ENCODE peak calls at places on chromosome 17, in nine cellular contexts. One of them, this sample, is unnamed.
A peak's percentile ranks its signal among the peaks of the same experiment; 100 is the strongest.

GRCh38 chr17:38637951-38638350 is 32.2 kb upstream of the SRCIN1 start:
- DNase-seq in endodermal cell: peak; percentile 28
- DNase-seq in AG09319: no peak
- DNase-seq in WERI-Rb-1: no peak
- DNase-seq in vagina: no peak
- DNase-seq in fibroblast of mammary gland: no peak
- DNase-seq in A549: no peak
- DNase-seq in uterus: no peak
- DNase-seq in ascending aorta: peak; percentile 25
- DNase-seq in this sample: no peak

GRCh38 chr17:37671813-37672544 is 28.7 kb upstream of the DDX52 start:
- DNase-seq in vagina: no peak
- DNase-seq in endodermal cell: peak; percentile 47
- DNase-seq in A549: peak; percentile 83
- DNase-seq in uterus: no peak
- DNase-seq in AG09319: peak; percentile 28
- DNase-seq in ascending aorta: no peak
- DNase-seq in WERI-Rb-1: no peak
- DNase-seq in fibroblast of mammary gland: peak; percentile 92
- DNase-seq in this sample: no peak

GRCh38 chr17:7844292-7845154 is 10.3 kb upstream of the TMEM88 start:
- DNase-seq in uterus: peak; percentile 87
- DNase-seq in vagina: peak; percentile 98
- DNase-seq in endodermal cell: peak; percentile 99
- DNase-seq in ascending aorta: peak; percentile 97
- DNase-seq in fibroblast of mammary gland: peak; percentile 95
- DNase-seq in WERI-Rb-1: peak; percentile 91
- DNase-seq in AG09319: peak; percentile 83
- DNase-seq in A549: peak; percentile 95
- DNase-seq in this sample: peak; percentile 90

GRCh38 chr17:29393451-29393850 is 3.3 kb downstream of the TAOK1 start:
- DNase-seq in uterus: no peak
- DNase-seq in fibroblast of mammary gland: peak; percentile 54
- DNase-seq in vagina: no peak
- DNase-seq in AG09319: no peak
- DNase-seq in WERI-Rb-1: no peak
- DNase-seq in endodermal cell: no peak
- DNase-seq in A549: no peak
- DNase-seq in ascending aorta: no peak
- DNase-seq in this sample: no peak

GRCh38 chr17:72632026-72632684 is 460.3 kb downstream of the SLC39A11 start:
- DNase-seq in endodermal cell: no peak
- DNase-seq in A549: peak; percentile 85
- DNase-seq in ascending aorta: no peak
- DNase-seq in AG09319: no peak
- DNase-seq in vagina: no peak
- DNase-seq in fibroblast of mammary gland: no peak
- DNase-seq in WERI-Rb-1: peak; percentile 24
- DNase-seq in uterus: no peak
- DNase-seq in this sample: peak; percentile 57

GRCh38 chr17:60904582-60904981 is 226.9 kb downstream of the BCAS3 start:
- DNase-seq in vagina: no peak
- DNase-seq in ascending aorta: no peak
- DNase-seq in AG09319: no peak
- DNase-seq in fibroblast of mammary gland: no peak
- DNase-seq in endodermal cell: no peak
- DNase-seq in WERI-Rb-1: no peak
- DNase-seq in uterus: no peak
- DNase-seq in A549: no peak
- DNase-seq in this sample: no peak

GRCh38 chr17:3843935-3844516 is 2.0 kb downstream of the NCBP3 start:
- DNase-seq in uterus: no peak
- DNase-seq in fibroblast of mammary gland: peak; percentile 34
- DNase-seq in endodermal cell: peak; percentile 92
- DNase-seq in WERI-Rb-1: peak; percentile 60
- DNase-seq in ascending aorta: no peak
- DNase-seq in AG09319: no peak
- DNase-seq in vagina: no peak
- DNase-seq in A549: peak; percentile 87
- DNase-seq in this sample: peak; percentile 63

GRCh38 chr17:42124256-42124655 is 1.7 kb downstream of the HSPB9 start:
- DNase-seq in ascending aorta: no peak
- DNase-seq in A549: no peak
- DNase-seq in fibroblast of mammary gland: no peak
- DNase-seq in WERI-Rb-1: no peak
- DNase-seq in endodermal cell: no peak
- DNase-seq in vagina: no peak
- DNase-seq in AG09319: no peak
- DNase-seq in uterus: no peak
- DNase-seq in this sample: no peak

GRCh38 chr17:66952681-66953638 is 11.5 kb upstream of the CACNG4 start:
- DNase-seq in AG09319: no peak
- DNase-seq in ascending aorta: no peak
- DNase-seq in vagina: no peak
- DNase-seq in uterus: no peak
- DNase-seq in A549: no peak
- DNase-seq in WERI-Rb-1: no peak
- DNase-seq in endodermal cell: peak; percentile 84
- DNase-seq in fibroblast of mammary gland: no peak
- DNase-seq in this sample: no peak

GRCh38 chr17:66951605-66951953 is 12.9 kb upstream of the CACNG4 start:
- DNase-seq in endodermal cell: peak; percentile 74
- DNase-seq in ascending aorta: no peak
- DNase-seq in A549: no peak
- DNase-seq in vagina: no peak
- DNase-seq in uterus: no peak
- DNase-seq in AG09319: no peak
- DNase-seq in WERI-Rb-1: no peak
- DNase-seq in fibroblast of mammary gland: no peak
- DNase-seq in this sample: peak; percentile 54

GRCh38 chr17:66953661-66954060 is 10.8 kb upstream of the CACNG4 start:
- DNase-seq in endodermal cell: no peak
- DNase-seq in fibroblast of mammary gland: no peak
- DNase-seq in ascending aorta: no peak
- DNase-seq in vagina: no peak
- DNase-seq in uterus: no peak
- DNase-seq in WERI-Rb-1: no peak
- DNase-seq in A549: no peak
- DNase-seq in AG09319: no peak
- DNase-seq in this sample: no peak

GRCh38 chr17:66950886-66951604 is 13.5 kb upstream of the CACNG4 start:
- DNase-seq in A549: no peak
- DNase-seq in WERI-Rb-1: no peak
- DNase-seq in endodermal cell: no peak
- DNase-seq in uterus: no peak
- DNase-seq in AG09319: no peak
- DNase-seq in vagina: no peak
- DNase-seq in fibroblast of mammary gland: no peak
- DNase-seq in ascending aorta: no peak
- DNase-seq in this sample: no peak

DNA sequence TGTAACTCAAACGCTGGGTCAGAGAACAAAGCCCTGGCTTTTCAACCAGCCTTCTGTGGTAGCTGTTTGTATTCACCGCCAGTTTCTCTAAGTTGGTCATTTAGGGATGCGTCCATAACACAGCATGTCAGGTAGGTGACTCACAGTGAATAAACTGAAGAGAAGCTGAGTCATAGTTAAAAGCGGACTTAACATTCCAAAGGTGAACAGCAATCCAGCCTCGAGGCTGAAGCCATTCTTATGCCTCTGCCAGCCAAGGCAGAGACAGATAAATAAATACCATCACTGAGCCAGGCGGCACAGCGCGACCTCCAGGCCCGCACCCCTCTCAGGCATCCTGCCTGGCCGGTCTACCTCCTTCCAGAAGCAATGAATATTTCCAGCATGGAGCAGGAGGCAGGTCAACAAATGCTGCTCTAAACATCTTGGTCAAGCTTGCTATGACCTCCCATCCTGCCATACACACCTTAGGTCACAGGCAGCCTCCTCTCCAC is 12.4 kb upstream of the CACNG4 start:
- DNase-seq in vagina: no peak
- DNase-seq in AG09319: peak; percentile 56
- DNase-seq in ascending aorta: no peak
- DNase-seq in A549: peak; percentile 73
- DNase-seq in fibroblast of mammary gland: no peak
- DNase-seq in WERI-Rb-1: no peak
- DNase-seq in endodermal cell: peak; percentile 92
- DNase-seq in uterus: peak; percentile 28
- DNase-seq in this sample: peak; percentile 94
- TF ChIP-seq CTCF in vagina: no peak
- TF ChIP-seq CTCF in AG09319: no peak
- TF ChIP-seq CTCF in ascending aorta: no peak
- TF ChIP-seq CTCF in A549: no peak
- TF ChIP-seq CTCF in fibroblast of mammary gland: no peak
- TF ChIP-seq CTCF in WERI-Rb-1: no peak
- TF ChIP-seq CTCF in endodermal cell: no peak
- TF ChIP-seq CTCF in uterus: no peak
- TF ChIP-seq CTCF in this sample: no peak

GRCh38 chr17:64083093-64083492 is 46.9 kb downstream of the ERN1 start:
- DNase-seq in endodermal cell: no peak
- DNase-seq in vagina: no peak
- DNase-seq in ascending aorta: no peak
- DNase-seq in WERI-Rb-1: no peak
- DNase-seq in fibroblast of mammary gland: no peak
- DNase-seq in AG09319: no peak
- DNase-seq in A549: no peak
- DNase-seq in uterus: no peak
- DNase-seq in this sample: no peak

GRCh38 chr17:64080174-64080618 is 49.7 kb downstream of the ERN1 start:
- DNase-seq in vagina: no peak
- DNase-seq in WERI-Rb-1: peak; percentile 57
- DNase-seq in AG09319: no peak
- DNase-seq in fibroblast of mammary gland: no peak
- DNase-seq in uterus: no peak
- DNase-seq in A549: no peak
- DNase-seq in endodermal cell: no peak
- DNase-seq in ascending aorta: no peak
- DNase-seq in this sample: no peak

GRCh38 chr17:64084086-64084939 is 45.6 kb downstream of the ERN1 start:
- DNase-seq in fibroblast of mammary gland: peak; percentile 75
- DNase-seq in A549: no peak
- DNase-seq in uterus: no peak
- DNase-seq in AG09319: no peak
- DNase-seq in vagina: no peak
- DNase-seq in WERI-Rb-1: peak; percentile 88
- DNase-seq in endodermal cell: no peak
- DNase-seq in ascending aorta: no peak
- DNase-seq in this sample: peak; percentile 47

GRCh38 chr17:64083571-64084085 is 46.3 kb downstream of the ERN1 start:
- DNase-seq in fibroblast of mammary gland: no peak
- DNase-seq in AG09319: no peak
- DNase-seq in A549: no peak
- DNase-seq in vagina: no peak
- DNase-seq in endodermal cell: peak; percentile 70
- DNase-seq in WERI-Rb-1: peak; percentile 77
- DNase-seq in uterus: no peak
- DNase-seq in ascending aorta: no peak
- DNase-seq in this sample: no peak

GRCh38 chr17:64081802-64082799 is 47.8 kb downstream of the ERN1 start:
- DNase-seq in A549: peak; percentile 79
- DNase-seq in fibroblast of mammary gland: peak; percentile 75
- DNase-seq in ascending aorta: no peak
- DNase-seq in vagina: no peak
- DNase-seq in uterus: no peak
- DNase-seq in AG09319: peak; percentile 70
- DNase-seq in WERI-Rb-1: peak; percentile 85
- DNase-seq in endodermal cell: no peak
- DNase-seq in this sample: peak; percentile 33
- TF ChIP-seq CTCF in A549: no peak
- TF ChIP-seq CTCF in fibroblast of mammary gland: no peak
- TF ChIP-seq CTCF in ascending aorta: no peak
- TF ChIP-seq CTCF in vagina: no peak
- TF ChIP-seq CTCF in uterus: no peak
- TF ChIP-seq CTCF in AG09319: no peak
- TF ChIP-seq CTCF in WERI-Rb-1: peak; percentile 41
- TF ChIP-seq CTCF in endodermal cell: no peak
- TF ChIP-seq CTCF in this sample: no peak

GRCh38 chr17:15952048-15952532 is 7.2 kb downstream of the ADORA2B start:
- DNase-seq in WERI-Rb-1: peak; percentile 23
- DNase-seq in AG09319: no peak
- DNase-seq in ascending aorta: no peak
- DNase-seq in vagina: no peak
- DNase-seq in A549: no peak
- DNase-seq in fibroblast of mammary gland: no peak
- DNase-seq in uterus: no peak
- DNase-seq in endodermal cell: no peak
- DNase-seq in this sample: no peak

GRCh38 chr17:15952916-15953865 is 8.3 kb downstream of the ADORA2B start:
- DNase-seq in uterus: no peak
- DNase-seq in AG09319: no peak
- DNase-seq in endodermal cell: peak; percentile 41
- DNase-seq in A549: no peak
- DNase-seq in fibroblast of mammary gland: no peak
- DNase-seq in ascending aorta: no peak
- DNase-seq in vagina: no peak
- DNase-seq in WERI-Rb-1: no peak
- DNase-seq in this sample: no peak

GRCh38 chr17:15955793-15956541 is 11.0 kb downstream of the ADORA2B start:
- DNase-seq in AG09319: no peak
- DNase-seq in uterus: no peak
- DNase-seq in endodermal cell: peak; percentile 61
- DNase-seq in fibroblast of mammary gland: no peak
- DNase-seq in WERI-Rb-1: peak; percentile 93
- DNase-seq in ascending aorta: no peak
- DNase-seq in vagina: no peak
- DNase-seq in A549: no peak
- DNase-seq in this sample: no peak

GRCh38 chr17:15951368-15952047 is 6.6 kb downstream of the ADORA2B start:
- DNase-seq in uterus: no peak
- DNase-seq in endodermal cell: peak; percentile 70
- DNase-seq in WERI-Rb-1: peak; percentile 40
- DNase-seq in vagina: no peak
- DNase-seq in ascending aorta: no peak
- DNase-seq in fibroblast of mammary gland: no peak
- DNase-seq in A549: no peak
- DNase-seq in AG09319: no peak
- DNase-seq in this sample: no peak

GRCh38 chr17:15954222-15954621 is 9.3 kb downstream of the ADORA2B start:
- DNase-seq in AG09319: peak; percentile 24
- DNase-seq in endodermal cell: no peak
- DNase-seq in WERI-Rb-1: no peak
- DNase-seq in uterus: no peak
- DNase-seq in A549: peak; percentile 47
- DNase-seq in ascending aorta: no peak
- DNase-seq in vagina: no peak
- DNase-seq in fibroblast of mammary gland: peak; percentile 84
- DNase-seq in this sample: peak; percentile 65
- TF ChIP-seq CTCF in AG09319: no peak
- TF ChIP-seq CTCF in endodermal cell: no peak
- TF ChIP-seq CTCF in WERI-Rb-1: no peak
- TF ChIP-seq CTCF in uterus: no peak
- TF ChIP-seq CTCF in A549: no peak
- TF ChIP-seq CTCF in ascending aorta: no peak
- TF ChIP-seq CTCF in vagina: no peak
- TF ChIP-seq CTCF in fibroblast of mammary gland: no peak
- TF ChIP-seq CTCF in this sample: no peak

GRCh38 chr17:43328650-43329049 is 70.1 kb upstream of the ARL4D start:
- DNase-seq in endodermal cell: no peak
- DNase-seq in WERI-Rb-1: no peak
- DNase-seq in fibroblast of mammary gland: no peak
- DNase-seq in A549: no peak
- DNase-seq in ascending aorta: no peak
- DNase-seq in AG09319: no peak
- DNase-seq in vagina: no peak
- DNase-seq in uterus: no peak
- DNase-seq in this sample: no peak

GRCh38 chr17:43327834-43328420 is 70.9 kb upstream of the ARL4D start:
- DNase-seq in ascending aorta: no peak
- DNase-seq in A549: no peak
- DNase-seq in endodermal cell: no peak
- DNase-seq in fibroblast of mammary gland: no peak
- DNase-seq in AG09319: no peak
- DNase-seq in vagina: no peak
- DNase-seq in WERI-Rb-1: no peak
- DNase-seq in uterus: no peak
- DNase-seq in this sample: no peak

GRCh38 chr17:43326490-43327275 is 72.1 kb upstream of the ARL4D start:
- DNase-seq in ascending aorta: no peak
- DNase-seq in uterus: no peak
- DNase-seq in vagina: no peak
- DNase-seq in fibroblast of mammary gland: no peak
- DNase-seq in AG09319: no peak
- DNase-seq in WERI-Rb-1: no peak
- DNase-seq in A549: no peak
- DNase-seq in endodermal cell: peak; percentile 30
- DNase-seq in this sample: no peak

GRCh38 chr17:43327421-43327820 is 71.4 kb upstream of the ARL4D start:
- DNase-seq in endodermal cell: no peak
- DNase-seq in A549: no peak
- DNase-seq in WERI-Rb-1: no peak
- DNase-seq in ascending aorta: no peak
- DNase-seq in AG09319: no peak
- DNase-seq in fibroblast of mammary gland: peak; percentile 16
- DNase-seq in vagina: no peak
- DNase-seq in uterus: no peak
- DNase-seq in this sample: no peak

DNA sequence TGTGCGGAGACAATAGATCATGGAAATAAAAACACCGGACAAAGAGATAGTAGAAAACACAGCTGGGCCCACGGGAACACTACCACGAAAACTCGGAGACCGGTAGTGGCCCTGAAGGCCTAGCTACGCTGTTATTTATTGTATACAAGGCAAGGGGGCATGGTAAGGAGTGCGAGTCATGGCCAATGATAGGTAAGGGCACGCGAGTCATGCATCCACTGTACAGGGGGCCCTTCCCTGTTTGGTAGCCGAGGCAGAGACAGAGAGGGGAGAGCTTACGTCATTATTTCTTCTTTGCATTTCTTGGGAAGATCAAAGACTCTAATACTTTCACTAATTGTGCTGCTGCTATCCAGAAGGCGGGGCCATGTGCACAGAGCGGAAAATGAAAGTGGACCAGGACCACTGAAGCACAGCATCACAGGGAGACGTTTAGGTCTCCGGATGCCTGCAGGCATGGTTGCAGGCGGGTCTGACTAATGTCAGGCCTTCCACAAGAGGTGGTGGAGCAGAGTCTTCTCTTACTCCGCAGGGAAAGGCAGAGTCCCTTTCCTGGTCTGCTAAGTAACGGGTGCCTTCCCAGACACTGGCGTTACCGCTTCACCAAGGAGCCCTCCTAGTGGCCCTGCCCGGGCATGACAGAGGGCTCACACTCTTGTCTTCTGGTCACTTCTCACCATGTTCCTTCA is 74.4 kb upstream of the ARL4D start:
- DNase-seq in ascending aorta: no peak
- DNase-seq in WERI-Rb-1: no peak
- DNase-seq in AG09319: no peak
- DNase-seq in A549: no peak
- DNase-seq in endodermal cell: peak; percentile 81
- DNase-seq in vagina: no peak
- DNase-seq in uterus: no peak
- DNase-seq in fibroblast of mammary gland: no peak
- DNase-seq in this sample: peak; percentile 29
- TF ChIP-seq CTCF in ascending aorta: no peak
- TF ChIP-seq CTCF in WERI-Rb-1: peak; percentile 31
- TF ChIP-seq CTCF in AG09319: peak; percentile 25
- TF ChIP-seq CTCF in A549: no peak
- TF ChIP-seq CTCF in endodermal cell: peak; percentile 64
- TF ChIP-seq CTCF in vagina: no peak
- TF ChIP-seq CTCF in uterus: no peak
- TF ChIP-seq CTCF in fibroblast of mammary gland: no peak
- TF ChIP-seq CTCF in this sample: no peak